ENCODE peak calls at places on chromosomes 4 and X, in four cellular contexts. Y is pancreas, M is colonic mucosa, T is lung. K is an unnamed sample. For H3K9me3 and H3K36me3, the result is how much of the 10 kb centered on the place peaks cover.

GRCh38 chrX:1535241-1536041 is 1.5 kb downstream of the P2RY8 start:
- DNase-seq in Y (no peak), M (peak), T (no peak), K (no peak)

GRCh38 chrX:267771-268261 is 13.4 kb upstream of the PLCXD1 start:
- DNase-seq in Y (no peak), M (peak), T (no peak), K (no peak)

GRCh38 chr4:7007944-7008343 is 35.2 kb upstream of the TADA2B start:
- DNase-seq in Y (no peak), M (no peak), T (no peak), K (no peak)

GRCh38 chr4:99633772-99634171 is 23.9 kb downstream of the C4orf54 start:
- DNase-seq in Y (no peak), M (no peak), T (no peak), K (no peak)

GRCh38 chr4:40916880-40917279 is 167.1 kb downstream of the NSUN7 start:
- DNase-seq in Y (peak), M (peak), T (peak), K (peak)

GRCh38 chrX:70196961-70197805 is 19.9 kb downstream of the DGAT2L6 start:
- DNase-seq in Y (peak), M (peak), T (peak), K (peak)

GRCh38 chr4:38983756-38984647 is 48.2 kb downstream of the TMEM156 start:
- DNase-seq in Y (no peak), M (no peak), T (no peak), K (no peak)

GRCh38 chr4:101197350-101197749 is 150.0 kb downstream of the PPP3CA start:
- DNase-seq in Y (peak), M (no peak), T (no peak), K (no peak)

GRCh38 chrX:72620550-72621145 is 48.0 kb upstream of the HDAC8 start:
- DNase-seq in Y (peak), M (peak), T (no peak), K (peak)

GRCh38 chr4:76767983-76768382 is 130.0 kb downstream of the SOWAHB start:
- DNase-seq in Y (no peak), M (no peak), T (no peak), K (no peak)

GRCh38 chr4:30776921-30777415 is 56.8 kb downstream of the PCDH7 start:
- DNase-seq in Y (no peak), M (no peak), T (no peak), K (no peak)

GRCh38 chr4:108224628-108225053 is 55.9 kb upstream of the LEF1 start:
- DNase-seq in Y (peak), M (no peak), T (no peak), K (no peak)

GRCh38 chr4:7904942-7905341 is 34.7 kb downstream of the AFAP1 start:
- DNase-seq in Y (no peak), M (no peak), T (no peak), K (peak)

GRCh38 chrX:112759512-112759911 is 79.8 kb upstream of the LHFPL1 start:
- DNase-seq in Y (no peak), M (no peak), T (no peak), K (no peak)

DNA sequence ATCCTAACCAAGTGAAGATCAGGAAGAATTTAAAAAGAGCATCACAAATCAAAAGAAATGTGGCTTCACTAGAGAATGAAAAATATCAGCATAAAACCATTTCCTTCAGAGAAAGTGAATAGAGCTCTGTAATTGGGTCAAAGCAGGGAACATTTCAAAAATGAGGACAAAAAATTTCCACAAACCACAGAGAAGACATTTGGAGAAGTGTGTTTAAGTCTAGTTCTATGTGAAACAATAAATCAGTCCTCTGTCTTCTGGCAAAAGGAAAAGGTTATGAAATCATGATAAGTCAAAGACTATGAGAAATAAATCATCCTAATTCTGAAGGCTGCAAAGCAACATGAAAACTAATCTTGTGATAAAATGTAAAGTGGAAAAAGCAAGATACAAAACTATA is 27.9 kb downstream of the SMPX start:
- DNase-seq in Y (no peak), M (no peak), T (no peak), K (no peak)
- H3K9me3 ChIP-seq in Y (under half), M (under half), T (under half), K (under half)

GRCh38 chrX:130005408-130005807 is 23.0 kb downstream of the BCORL1 start:
- DNase-seq in Y (no peak), M (no peak), T (no peak), K (no peak)
- H3K36me3 ChIP-seq in Y (under half), M (under half), T (under half), K (under half)

GRCh38 chr4:37628977-37629609 is 57.1 kb downstream of the RELL1 start:
- DNase-seq in Y (no peak), M (no peak), T (no peak), K (peak)
- H3K4me3 ChIP-seq in Y (no peak), M (no peak), T (no peak), K (no peak)

DNA sequence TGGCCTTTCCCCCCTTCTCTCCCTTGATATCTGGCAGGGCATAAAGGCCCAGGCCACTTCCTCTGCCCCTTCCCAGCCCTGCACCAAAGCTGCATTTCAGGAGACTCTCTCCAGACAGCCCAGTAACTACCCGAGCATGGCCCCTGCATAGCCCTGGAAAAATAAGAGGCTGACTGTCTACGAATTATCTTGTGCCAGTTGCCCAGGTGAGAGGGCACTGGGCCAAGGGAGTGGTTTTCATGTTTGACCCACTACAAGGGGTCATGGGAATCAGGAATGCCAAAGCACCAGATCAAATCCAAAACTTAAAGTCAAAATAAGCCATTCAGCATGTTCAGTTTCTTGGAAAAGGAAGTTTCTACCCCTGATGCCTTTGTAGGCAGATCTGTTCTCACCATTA is 183.8 kb downstream of the AR start:
- DNase-seq in Y (no peak), M (no peak), T (no peak), K (no peak)
- H3K9me3 ChIP-seq in Y (under half), M (under half), T (under half), K (under half)

GRCh38 chr4:3115637-3116300 is 41.3 kb downstream of the HTT start:
- DNase-seq in Y (no peak), M (no peak), T (no peak), K (peak)

GRCh38 chr4:3114377-3114776 is 39.9 kb downstream of the HTT start:
- DNase-seq in Y (no peak), M (no peak), T (no peak), K (no peak)

GRCh38 chr4:3112979-3113469 is 38.5 kb downstream of the HTT start:
- DNase-seq in Y (no peak), M (no peak), T (no peak), K (no peak)

GRCh38 chr4:3111461-3111860 is 37.0 kb downstream of the HTT start:
- DNase-seq in Y (no peak), M (no peak), T (no peak), K (no peak)

DNA sequence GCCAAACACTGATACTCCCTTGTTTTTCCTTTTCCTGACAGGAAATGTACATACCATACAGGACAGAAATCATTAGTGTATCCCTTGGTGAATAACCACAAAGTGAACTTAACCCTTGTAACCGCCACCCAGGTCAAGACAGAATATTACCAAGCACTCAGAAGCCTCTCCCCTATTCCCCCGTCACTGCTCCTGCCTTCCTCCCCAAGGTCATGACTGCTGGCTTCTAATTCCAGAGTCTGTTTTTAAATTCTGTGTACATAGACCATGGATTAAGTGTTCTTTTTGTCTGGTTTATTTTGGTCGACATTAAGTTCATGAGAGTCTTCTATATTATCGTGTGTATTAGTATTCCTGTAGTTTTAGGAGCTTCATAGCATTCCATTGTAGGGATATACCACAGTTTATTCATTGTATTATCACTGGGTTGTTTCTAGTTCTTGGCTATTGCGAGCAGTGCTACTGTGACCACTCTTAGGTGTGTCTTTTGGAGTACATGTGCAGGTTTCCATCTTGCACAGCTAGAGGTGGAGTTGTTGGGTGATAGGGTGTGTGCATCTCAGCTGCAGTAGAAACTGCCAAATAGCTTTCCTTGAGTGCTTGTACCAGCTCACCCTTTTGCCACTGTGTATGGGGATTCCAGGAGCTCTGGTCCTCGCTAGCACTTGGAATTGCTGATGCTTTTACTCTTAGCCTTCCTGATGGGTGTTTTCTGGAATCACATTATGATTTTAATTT is 37.9 kb downstream of the HTT start:
- DNase-seq in Y (no peak), M (no peak), T (no peak), K (no peak)
- H3K36me3 ChIP-seq in Y (under half), M (under half), T (under half), K (under half)

GRCh38 chr4:159210975-159211374 is 108.1 kb downstream of the RAPGEF2 start:
- DNase-seq in Y (no peak), M (no peak), T (no peak), K (no peak)

GRCh38 chr4:159216834-159217233 is 114.0 kb downstream of the RAPGEF2 start:
- DNase-seq in Y (no peak), M (no peak), T (no peak), K (no peak)

GRCh38 chr4:159209249-159209648 is 106.4 kb downstream of the RAPGEF2 start:
- DNase-seq in Y (no peak), M (no peak), T (no peak), K (no peak)

GRCh38 chr4:159212675-159213297 is 109.9 kb downstream of the RAPGEF2 start:
- DNase-seq in Y (no peak), M (no peak), T (no peak), K (no peak)
- H3K4me3 ChIP-seq in Y (no peak), M (no peak), T (no peak), K (no peak)

K was measured in MG63.